ENCODE peak calls at places on chromosomes 2 and 18, in nine cellular contexts. V, R, K, H, I, S, P, U and C are unnamed samples. For H3K36me3, the result is how much of the 10 kb centered on the place peaks cover.

GRCh38 chr2:16666453-16666801 is 793 bp upstream of the CYRIA start:
- DNase-seq in V (no peak), R (no peak), K (no peak), P (no peak), I (no peak), U (no peak), H (no peak), S (no peak), C (no peak)

GRCh38 chr18:35542356-35542755 is 39.2 kb upstream of the GALNT1 start:
- DNase-seq in P (no peak), I (no peak), V (no peak), U (no peak), S (no peak), H (no peak), R (no peak), K (no peak), C (no peak)

GRCh38 chr18:28854964-28855363 is 678.0 kb upstream of the CDH2 start:
- DNase-seq in R (no peak), S (no peak), P (no peak), K (no peak), V (no peak), H (peak), U (no peak), I (no peak), C (no peak)

GRCh38 chr2:151544449-151544848 is 134.7 kb downstream of the RIF1 start:
- DNase-seq in V (no peak), I (no peak), R (no peak), S (no peak), K (no peak), H (no peak), P (no peak), U (no peak), C (no peak)

GRCh38 chr2:126885701-126886121 is 13.0 kb upstream of the TEX51 start:
- DNase-seq in I (no peak), U (no peak), V (no peak), H (no peak), R (no peak), P (no peak), S (no peak), K (no peak), C (peak)

GRCh38 chr2:119491776-119492525 is 32.3 kb downstream of the SCTR start:
- DNase-seq in K (no peak), P (no peak), S (peak), R (no peak), U (peak), V (no peak), I (no peak), H (peak), C (no peak)

GRCh38 chr2:155836439-155836838 is 496.1 kb downstream of the NR4A2 start:
- DNase-seq in H (no peak), U (no peak), P (no peak), R (no peak), V (no peak), S (no peak), I (no peak), K (no peak), C (no peak)

GRCh38 chr2:217049931-217050330 is 190.1 kb upstream of the TNP1 start:
- DNase-seq in V (no peak), S (no peak), K (no peak), R (no peak), P (no peak), I (no peak), H (no peak), U (no peak), C (no peak)

GRCh38 chr2:223594259-223594658 is 7.9 kb downstream of the SCG2 start:
- DNase-seq in V (no peak), P (no peak), S (no peak), R (no peak), H (no peak), I (no peak), U (no peak), K (no peak), C (no peak)

GRCh38 chr18:7626922-7627440 is 59.9 kb downstream of the PTPRM start:
- DNase-seq in V (no peak), P (no peak), I (no peak), S (no peak), R (no peak), K (no peak), U (peak), H (no peak), C (no peak)

GRCh38 chr2:12009323-12009905 is 263.0 kb downstream of the LPIN1 start:
- DNase-seq in P (no peak), U (no peak), R (no peak), V (no peak), S (no peak), K (no peak), I (no peak), H (no peak), C (no peak)

GRCh38 chr2:226187601-226188000 is 612.0 kb downstream of the IRS1 start:
- DNase-seq in P (no peak), U (no peak), V (no peak), I (no peak), R (no peak), S (no peak), H (no peak), K (no peak), C (no peak)

GRCh38 chr18:73476021-73476420 is 608.2 kb upstream of the NETO1 start:
- DNase-seq in U (no peak), H (no peak), R (no peak), V (no peak), S (no peak), K (no peak), P (no peak), I (no peak), C (no peak)

GRCh38 chr2:176583530-176584101 is 314.4 kb downstream of the MTX2 start:
- DNase-seq in V (no peak), I (no peak), U (no peak), P (no peak), H (no peak), K (no peak), R (no peak), S (no peak), C (no peak)

GRCh38 chr18:49597556-49597955 is 35.7 kb downstream of the LIPG start:
- DNase-seq in K (no peak), I (no peak), V (no peak), H (no peak), R (no peak), S (no peak), U (no peak), P (no peak), C (no peak)

GRCh38 chr2:1546023-1546591 is 132.8 kb downstream of the TPO start:
- DNase-seq in R (no peak), I (no peak), V (peak), P (no peak), U (peak), H (peak), K (no peak), S (peak), C (no peak)

GRCh38 chr2:71071681-71072398 is 3.4 kb downstream of the NAGK start:
- DNase-seq in V (peak), U (no peak), I (no peak), K (peak), P (no peak), H (no peak), S (no peak), R (no peak), C (peak)

GRCh38 chr2:4937550-4937949 is 754.6 kb upstream of the SOX11 start:
- DNase-seq in R (no peak), I (no peak), K (no peak), U (no peak), H (peak), V (no peak), S (no peak), P (no peak), C (no peak)

GRCh38 chr2:79887747-79888374 is 375.0 kb downstream of the CTNNA2 start:
- DNase-seq in P (no peak), K (no peak), V (no peak), I (no peak), S (peak), U (peak), R (no peak), H (peak), C (no peak)

GRCh38 chr2:218980800-218981389 is 4.1 kb downstream of the FEV start:
- DNase-seq in V (no peak), K (no peak), S (no peak), I (no peak), R (peak), U (no peak), H (no peak), P (no peak), C (peak)

GRCh38 chr2:172288603-172289002 is 138.8 kb upstream of the ITGA6 start:
- DNase-seq in S (no peak), P (no peak), U (no peak), R (no peak), I (no peak), H (no peak), V (peak), K (peak), C (no peak)

GRCh38 chr2:240510513-240511210 is 47.1 kb downstream of the ANKMY1 start:
- DNase-seq in R (no peak), P (peak), I (no peak), H (no peak), S (no peak), K (no peak), U (no peak), V (no peak), C (no peak)

DNA sequence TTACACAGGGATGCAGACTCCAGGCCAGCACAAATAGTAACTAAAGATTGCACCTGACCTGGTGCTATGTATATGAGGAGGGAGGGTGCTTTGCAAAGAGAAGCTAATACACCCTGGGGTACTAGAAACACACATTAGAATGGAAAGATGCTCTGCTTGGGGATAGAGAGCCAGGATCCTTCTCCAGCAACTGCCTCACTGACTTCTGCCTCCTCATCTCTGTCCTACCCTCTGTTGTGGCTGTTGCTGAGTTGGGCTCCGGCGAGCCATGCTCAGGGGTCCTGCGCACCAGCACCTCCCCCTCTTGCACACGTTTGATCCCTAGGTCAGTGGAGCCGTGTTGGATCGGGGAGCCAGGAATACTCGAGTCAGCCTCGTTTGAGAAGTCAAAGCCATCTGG is 23.7 kb upstream of the ORC2 start:
- DNase-seq in K (no peak), I (no peak), R (no peak), H (no peak), S (no peak), U (no peak), P (no peak), V (no peak), C (no peak)
- H3K36me3 ChIP-seq in K (under half), I (half or more), R (under half), H (under half), S (under half), U (under half), P (under half), V (under half), C (half or more)

DNA sequence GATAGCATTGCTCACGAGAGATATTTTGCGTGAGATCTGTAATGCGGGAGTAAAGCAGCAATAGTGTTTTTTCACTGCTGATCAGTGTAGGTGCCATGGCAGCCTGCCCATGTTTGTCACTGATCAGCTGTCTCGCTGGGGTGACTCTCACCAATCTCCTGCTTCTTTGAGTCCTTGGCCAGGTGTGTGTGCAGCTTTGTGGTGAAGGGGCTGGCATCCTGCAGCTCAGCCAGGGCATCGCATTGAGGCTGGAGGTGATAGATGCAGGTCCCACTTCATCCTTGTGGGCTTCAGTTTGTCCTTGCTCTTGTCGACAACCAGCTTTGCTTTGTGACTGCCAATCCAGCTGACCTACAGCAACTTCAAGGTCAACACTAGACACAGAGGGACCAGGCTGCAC is 258.3 kb upstream of the CXCR4 start:
- DNase-seq in K (no peak), U (no peak), V (no peak), I (no peak), H (no peak), R (no peak), S (no peak), P (no peak), C (no peak)
- H3K27ac ChIP-seq in K (no peak), U (no peak), V (peak), I (no peak), H (no peak), R (no peak), S (no peak), P (no peak), C (no peak)

GRCh38 chr2:190674966-190675650 is 26.2 kb downstream of the NAB1 start:
- DNase-seq in S (no peak), K (no peak), P (no peak), U (no peak), R (no peak), H (no peak), V (no peak), I (no peak), C (no peak)

GRCh38 chr2:190678444-190679162 is 29.7 kb downstream of the NAB1 start:
- DNase-seq in V (no peak), S (no peak), K (no peak), R (no peak), H (peak), I (no peak), P (no peak), U (no peak), C (no peak)

GRCh38 chr2:190679813-190680591 is 31.1 kb downstream of the NAB1 start:
- DNase-seq in S (peak), H (peak), I (peak), V (peak), U (peak), R (peak), K (peak), P (no peak), C (no peak)

GRCh38 chr2:190679391-190679790 is 30.5 kb downstream of the NAB1 start:
- DNase-seq in K (no peak), U (no peak), V (no peak), P (no peak), I (no peak), R (no peak), S (no peak), H (no peak), C (no peak)

GRCh38 chr2:190677255-190677654 is 28.4 kb downstream of the NAB1 start:
- DNase-seq in K (no peak), U (no peak), R (no peak), I (no peak), H (no peak), P (no peak), S (no peak), V (no peak), C (no peak)
- H3K36me3 ChIP-seq in K (under half), U (under half), R (under half), I (under half), H (under half), P (under half), S (under half), V (under half), C (under half)

GRCh38 chr2:237627463-237628321 is at the start of gene LRRFIP1:
- DNase-seq in P (no peak), R (no peak), U (no peak), I (no peak), S (peak), H (peak), V (no peak), K (no peak), C (peak)

GRCh38 chr2:237628482-237629187 is 1.2 kb downstream of the LRRFIP1 start:
- DNase-seq in P (no peak), U (no peak), R (no peak), S (peak), V (no peak), H (no peak), I (no peak), K (no peak), C (no peak)

GRCh38 chr2:237629739-237630138 is 2.4 kb downstream of the LRRFIP1 start:
- DNase-seq in I (no peak), R (no peak), H (no peak), U (no peak), P (no peak), V (no peak), S (no peak), K (no peak), C (no peak)

GRCh38 chr2:237630216-237631000 is 3.0 kb downstream of the LRRFIP1 start:
- DNase-seq in V (no peak), H (no peak), P (no peak), S (no peak), U (no peak), R (no peak), K (no peak), I (no peak), C (no peak)

GRCh38 chr2:237629188-237629534 is 1.8 kb downstream of the LRRFIP1 start:
- DNase-seq in P (no peak), H (peak), S (no peak), V (no peak), R (no peak), U (no peak), I (no peak), K (no peak), C (no peak)
- H3K27ac ChIP-seq in P (peak), H (peak), S (peak), V (no peak), R (no peak), U (no peak), I (no peak), K (no peak), C (peak)